ENCODE peak calls at places on chromosomes 7 and 10, in six cellular contexts. Z is pancreas, D is lower lobe of right lung, P is HCT116, E is mesenchymal stem cell, S is GM23338. M is an unnamed sample.

GRCh38 chr7:108167460-108167859 is 37.3 kb upstream of the LAMB4 start:
- DNase-seq in D (no peak), S (no peak), E (no peak), P (no peak), Z (no peak), M (no peak)

GRCh38 chr7:96319444-96319843 is 2.5 kb downstream of the SLC25A13 start:
- DNase-seq in E (no peak), P (no peak), D (no peak), Z (no peak), S (no peak), M (no peak)

GRCh38 chr10:88800152-88801125 is 2.1 kb upstream of the LIPM start:
- DNase-seq in P (no peak), D (no peak), S (no peak), Z (no peak), E (no peak), M (peak; percentile 61)

GRCh38 chr10:43075612-43076003 is 1.3 kb upstream of the RET start:
- DNase-seq in E (no peak), Z (peak; percentile 55), D (no peak), S (peak; percentile 46), P (peak; percentile 19), M (peak; percentile 13)

GRCh38 chr7:91372323-91372722 is 108.1 kb downstream of the FZD1 start:
- DNase-seq in S (no peak), D (no peak), E (no peak), P (no peak), Z (no peak), M (no peak)

GRCh38 chr7:510782-511281 is 8.8 kb downstream of the PDGFA start:
- DNase-seq in E (no peak), D (peak; percentile 35), P (no peak), Z (peak; percentile 74), S (no peak), M (no peak)

GRCh38 chr7:132234751-132235150 is 341.5 kb downstream of the PLXNA4 start:
- DNase-seq in S (no peak), Z (no peak), P (no peak), D (no peak), E (peak; percentile 38), M (no peak)

GRCh38 chr7:100221767-100222444 is 2.2 kb downstream of the PVRIG start:
- DNase-seq in Z (no peak), S (no peak), D (no peak), P (no peak), E (no peak), M (no peak)

GRCh38 chr7:114209968-114210367 is 204.6 kb upstream of the FOXP2 start:
- DNase-seq in Z (no peak), S (no peak), E (no peak), P (no peak), D (no peak), M (no peak)

GRCh38 chr10:35874326-35875070 is 232.4 kb upstream of the FZD8 start:
- DNase-seq in E (no peak), P (no peak), D (no peak), Z (no peak), S (no peak), M (no peak)

GRCh38 chr7:80348221-80348620 is 163.6 kb downstream of the GNAT3 start:
- DNase-seq in E (no peak), D (no peak), S (no peak), Z (no peak), P (no peak), M (peak; percentile 7)

GRCh38 chr10:125004571-125005311 is 62.8 kb downstream of the ZRANB1 start:
- DNase-seq in P (no peak), S (no peak), E (no peak), D (peak; percentile 39), Z (peak; percentile 38), M (no peak)

GRCh38 chr10:68132391-68132790 is 23.1 kb downstream of the MYPN start:
- DNase-seq in Z (no peak), S (no peak), D (no peak), E (no peak), P (no peak), M (no peak)

GRCh38 chr10:49388161-49388560 is 7.7 kb downstream of the DRGX start:
- DNase-seq in Z (no peak), D (no peak), S (no peak), P (no peak), E (no peak), M (no peak)

GRCh38 chr10:96369890-96370574 is 11.2 kb upstream of the OPALIN start:
- DNase-seq in E (no peak), D (no peak), P (no peak), S (peak; percentile 12), Z (peak; percentile 63), M (peak; percentile 11)

GRCh38 chr10:61472090-61472674 is 19.0 kb upstream of the TMEM26 start:
- DNase-seq in Z (no peak), S (peak; percentile 15), E (peak; percentile 18), P (no peak), D (no peak), M (no peak)

GRCh38 chr7:129782257-129783096 is 170.3 kb downstream of the UBE2H start:
- DNase-seq in Z (no peak), D (no peak), E (no peak), S (no peak), P (no peak), M (no peak)

GRCh38 chr7:56087445-56087844 is 5.3 kb downstream of the PHKG1 start:
- DNase-seq in E (no peak), Z (peak; percentile 51), D (no peak), P (no peak), S (no peak), M (no peak)

GRCh38 chr10:26361351-26361750 is 76.8 kb upstream of the APBB1IP start:
- DNase-seq in P (no peak), D (no peak), S (no peak), E (no peak), Z (no peak), M (no peak)

GRCh38 chr7:19079066-19079465 is 38.4 kb downstream of the TWIST1 start:
- DNase-seq in Z (no peak), S (no peak), P (peak; percentile 12), E (peak; percentile 56), D (no peak), M (peak; percentile 49)

GRCh38 chr10:62839595-62839994 is 23.4 kb upstream of the EGR2 start:
- DNase-seq in P (no peak), Z (no peak), D (no peak), S (no peak), E (no peak), M (no peak)

GRCh38 chr7:44063894-44064651 is 1.3 kb downstream of the PGAM2 start:
- DNase-seq in P (no peak), E (no peak), S (peak; percentile 87), Z (peak; percentile 63), D (peak; percentile 35), M (no peak)

GRCh38 chr7:2959828-2960599 is 83.7 kb downstream of the CARD11 start:
- DNase-seq in D (no peak), S (no peak), E (no peak), P (no peak), Z (no peak), M (no peak)

GRCh38 chr10:19209319-19209718 is 160.7 kb downstream of the MALRD1 start:
- DNase-seq in P (no peak), S (no peak), Z (no peak), E (no peak), D (no peak), M (no peak)

GRCh38 chr10:124740374-124741280 is 3.6 kb downstream of the FAM53B start:
- DNase-seq in P (no peak), E (peak; percentile 82), Z (no peak), S (peak; percentile 46), D (peak; percentile 77), M (peak; percentile 95)

GRCh38 chr7:7696458-7697119 is 21.8 kb downstream of the RPA3 start:
- DNase-seq in D (no peak), S (no peak), Z (no peak), P (peak; percentile 65), E (peak; percentile 82), M (peak; percentile 30)

GRCh38 chr10:86648706-86649426 is 5.5 kb upstream of the OPN4 start:
- DNase-seq in P (no peak), E (peak; percentile 63), Z (no peak), S (no peak), D (no peak), M (peak; percentile 70)

GRCh38 chr10:61784354-61785131 is 117.0 kb upstream of the ARID5B start:
- DNase-seq in S (no peak), P (no peak), Z (no peak), E (no peak), D (no peak), M (no peak)

GRCh38 chr10:90162464-90162863 is 461.1 kb downstream of the KIF20B start:
- DNase-seq in E (no peak), P (no peak), S (no peak), Z (no peak), D (no peak), M (no peak)

GRCh38 chr7:70539622-70540021 is 592.3 kb upstream of the GALNT17 start:
- DNase-seq in D (no peak), E (no peak), S (no peak), Z (no peak), P (no peak), M (no peak)
- H3K36me3 ChIP-seq in D (no peaks in the 10 kb centered on the region), E (no peaks in the 10 kb centered on the region), S (no peaks in the 10 kb centered on the region), Z (no peaks in the 10 kb centered on the region), P (no peaks in the 10 kb centered on the region), M (no peaks in the 10 kb centered on the region)

DNA sequence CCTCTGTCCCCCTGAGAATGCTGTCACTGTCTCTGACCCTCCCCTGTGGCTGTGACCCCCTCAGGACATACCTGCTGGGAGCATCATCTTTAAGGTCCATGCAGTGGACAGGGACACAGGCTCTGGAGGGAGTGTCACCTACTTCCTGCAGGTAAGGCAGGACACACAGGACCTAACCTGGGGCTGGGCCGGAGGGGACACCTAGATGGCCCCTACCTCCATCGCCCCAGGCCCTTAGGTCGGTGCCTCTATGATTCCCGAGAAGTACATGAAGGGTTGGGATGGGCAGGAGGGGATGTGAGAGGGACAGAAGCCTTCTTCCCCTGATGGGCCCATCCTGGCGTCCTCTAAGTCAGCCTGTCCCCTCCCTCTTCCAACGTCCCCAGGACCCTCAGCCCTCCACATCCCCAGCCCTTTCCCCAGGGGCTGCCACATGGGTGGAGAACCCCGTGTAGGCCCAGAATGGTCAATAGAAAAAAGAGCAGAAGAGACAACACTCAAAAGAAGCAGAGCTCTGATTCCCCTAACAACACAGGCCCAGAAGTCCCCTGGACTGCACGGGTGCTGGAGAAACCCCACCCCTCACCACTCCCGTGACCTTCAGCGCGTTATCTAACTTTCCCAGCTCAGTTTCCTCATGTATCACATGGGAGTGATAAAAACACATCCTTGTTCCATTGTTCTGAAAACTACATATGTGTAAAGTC is 6.4 kb downstream of the CDHR1 start:
- DNase-seq in S (no peak), E (no peak), P (no peak), Z (no peak), D (no peak), M (no peak)
- H3K36me3 ChIP-seq in S (no peaks in the 10 kb centered on the region), E (no peaks in the 10 kb centered on the region), P (no peaks in the 10 kb centered on the region), Z (no peaks in the 10 kb centered on the region), D (no peaks in the 10 kb centered on the region), M (peaks cover 1% of the 10 kb centered on the region)

GRCh38 chr10:128297709-128298457 is 171.7 kb upstream of the MKI67 start:
- DNase-seq in E (no peak), P (no peak), D (no peak), Z (no peak), S (no peak), M (no peak)
- H3K36me3 ChIP-seq in E (no peaks in the 10 kb centered on the region), P (no peaks in the 10 kb centered on the region), D (no peaks in the 10 kb centered on the region), Z (no peaks in the 10 kb centered on the region), S (no peaks in the 10 kb centered on the region), M (no peaks in the 10 kb centered on the region)

DNA sequence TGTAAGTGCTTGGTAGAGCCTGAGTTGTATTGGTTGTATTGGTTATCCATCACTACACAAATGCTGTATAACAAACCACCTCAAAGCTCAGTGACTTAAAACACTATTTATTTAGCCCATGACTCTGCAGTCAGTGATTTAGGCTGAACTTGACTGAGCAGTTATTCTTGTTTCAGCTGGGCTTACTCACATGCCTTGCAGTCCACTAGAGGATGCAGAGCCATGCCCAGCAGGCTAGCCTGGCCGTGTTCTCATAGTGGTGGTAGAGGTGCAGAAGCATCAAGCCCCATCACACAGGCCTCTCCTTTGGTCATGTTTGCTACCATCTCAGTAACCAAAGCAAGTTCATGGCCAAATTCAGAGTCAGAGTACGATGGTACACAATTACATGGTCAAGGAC is 43.9 kb downstream of the LUC7L2 start:
- DNase-seq in P (no peak), Z (no peak), S (no peak), E (no peak), D (no peak), M (peak; percentile 57)
- H3K36me3 ChIP-seq in P (peaks cover 47% of the 10 kb centered on the region), Z (peaks cover 37% of the 10 kb centered on the region), S (peaks cover 53% of the 10 kb centered on the region), E (peaks cover 27% of the 10 kb centered on the region), D (peaks cover 100% of the 10 kb centered on the region), M (peaks cover 9% of the 10 kb centered on the region)

M was measured in bronchial epithelial cell.